ENCODE peak calls at places on chromosomes 4 and X, in seven cellular contexts. One of them, this sample, is unnamed.

GRCh38 chrX:81354954-81355353 is 153.1 kb downstream of the SH3BGRL start:
- DNase-seq in OCI-LY7: no peak
- DNase-seq in ascending aorta: no peak
- DNase-seq in AG09309: no peak
- DNase-seq in tibial artery: no peak
- DNase-seq in BJ: no peak
- DNase-seq in A549: no peak
- DNase-seq in this sample: no peak

GRCh38 chr4:3122081-3122563 is 47.6 kb downstream of the HTT start:
- DNase-seq in BJ: no peak
- DNase-seq in tibial artery: no peak
- DNase-seq in OCI-LY7: no peak
- DNase-seq in A549: no peak
- DNase-seq in AG09309: no peak
- DNase-seq in ascending aorta: no peak
- DNase-seq in this sample: no peak

GRCh38 chr4:155371432-155372043 is 5.2 kb downstream of the MAP9 start:
- DNase-seq in tibial artery: no peak
- DNase-seq in OCI-LY7: peak; percentile 54
- DNase-seq in AG09309: no peak
- DNase-seq in BJ: no peak
- DNase-seq in A549: peak; percentile 21
- DNase-seq in ascending aorta: no peak
- DNase-seq in this sample: no peak

GRCh38 chr4:26859762-26860156 is 882 bp upstream of the STIM2 start:
- DNase-seq in OCI-LY7: peak; percentile 52
- DNase-seq in tibial artery: no peak
- DNase-seq in AG09309: no peak
- DNase-seq in A549: no peak
- DNase-seq in ascending aorta: no peak
- DNase-seq in BJ: no peak
- DNase-seq in this sample: no peak

GRCh38 chr4:99134586-99134985 is 9.5 kb downstream of the ADH4 start:
- DNase-seq in OCI-LY7: no peak
- DNase-seq in tibial artery: no peak
- DNase-seq in A549: no peak
- DNase-seq in BJ: no peak
- DNase-seq in ascending aorta: no peak
- DNase-seq in AG09309: no peak
- DNase-seq in this sample: no peak

GRCh38 chr4:3679851-3680311 is 86.3 kb upstream of the ADRA2C start:
- DNase-seq in ascending aorta: no peak
- DNase-seq in OCI-LY7: peak; percentile 89
- DNase-seq in tibial artery: no peak
- DNase-seq in BJ: no peak
- DNase-seq in A549: no peak
- DNase-seq in AG09309: no peak
- DNase-seq in this sample: no peak

GRCh38 chr4:122796801-122797404 is 29.7 kb upstream of the FGF2 start:
- DNase-seq in A549: no peak
- DNase-seq in tibial artery: no peak
- DNase-seq in AG09309: no peak
- DNase-seq in BJ: no peak
- DNase-seq in OCI-LY7: no peak
- DNase-seq in ascending aorta: no peak
- DNase-seq in this sample: no peak

GRCh38 chrX:53190363-53190960 is 34.5 kb downstream of the KDM5C start:
- DNase-seq in tibial artery: no peak
- DNase-seq in ascending aorta: no peak
- DNase-seq in AG09309: no peak
- DNase-seq in OCI-LY7: peak; percentile 12
- DNase-seq in A549: no peak
- DNase-seq in BJ: no peak
- DNase-seq in this sample: no peak

GRCh38 chr4:125042031-125042430 is 272.7 kb upstream of the FAT4 start:
- DNase-seq in OCI-LY7: no peak
- DNase-seq in tibial artery: no peak
- DNase-seq in BJ: no peak
- DNase-seq in AG09309: no peak
- DNase-seq in ascending aorta: no peak
- DNase-seq in A549: no peak
- DNase-seq in this sample: no peak

GRCh38 chrX:56986138-56986537 is 9.2 kb downstream of the SPIN3 start:
- DNase-seq in OCI-LY7: no peak
- DNase-seq in tibial artery: no peak
- DNase-seq in A549: no peak
- DNase-seq in AG09309: no peak
- DNase-seq in BJ: no peak
- DNase-seq in ascending aorta: no peak
- DNase-seq in this sample: no peak

GRCh38 chr4:72496119-72496518 is 72.9 kb downstream of the ADAMTS3 start:
- DNase-seq in AG09309: peak; percentile 10
- DNase-seq in BJ: no peak
- DNase-seq in A549: no peak
- DNase-seq in ascending aorta: no peak
- DNase-seq in OCI-LY7: no peak
- DNase-seq in tibial artery: no peak
- DNase-seq in this sample: no peak
- TF ChIP-seq CTCF in AG09309: peak; percentile 34
- TF ChIP-seq CTCF in BJ: peak; percentile 23
- TF ChIP-seq CTCF in A549: no peak
- TF ChIP-seq CTCF in ascending aorta: peak; percentile 8
- TF ChIP-seq CTCF in OCI-LY7: no peak
- TF ChIP-seq CTCF in tibial artery: no peak
- TF ChIP-seq CTCF in this sample: peak; percentile 12

GRCh38 chrX:19513383-19513782 is 1.9 kb downstream of the MAP3K15 start:
- DNase-seq in tibial artery: no peak
- DNase-seq in ascending aorta: no peak
- DNase-seq in A549: no peak
- DNase-seq in BJ: no peak
- DNase-seq in OCI-LY7: no peak
- DNase-seq in AG09309: no peak
- DNase-seq in this sample: no peak

GRCh38 chrX:19517965-19518364 is 2.7 kb upstream of the MAP3K15 start:
- DNase-seq in BJ: no peak
- DNase-seq in ascending aorta: no peak
- DNase-seq in A549: no peak
- DNase-seq in tibial artery: no peak
- DNase-seq in OCI-LY7: no peak
- DNase-seq in AG09309: no peak
- DNase-seq in this sample: no peak

GRCh38 chrX:19514791-19515614 is at the start of gene MAP3K15:
- DNase-seq in BJ: no peak
- DNase-seq in ascending aorta: no peak
- DNase-seq in OCI-LY7: no peak
- DNase-seq in AG09309: no peak
- DNase-seq in A549: peak; percentile 70
- DNase-seq in tibial artery: no peak
- DNase-seq in this sample: no peak

GRCh38 chrX:19512961-19513360 is 2.3 kb downstream of the MAP3K15 start:
- DNase-seq in AG09309: no peak
- DNase-seq in OCI-LY7: no peak
- DNase-seq in BJ: no peak
- DNase-seq in ascending aorta: no peak
- DNase-seq in tibial artery: no peak
- DNase-seq in A549: no peak
- DNase-seq in this sample: no peak

GRCh38 chrX:19515615-19516105 is 352 bp upstream of the MAP3K15 start:
- DNase-seq in A549: peak; percentile 10
- DNase-seq in OCI-LY7: no peak
- DNase-seq in tibial artery: no peak
- DNase-seq in BJ: no peak
- DNase-seq in ascending aorta: no peak
- DNase-seq in AG09309: no peak
- DNase-seq in this sample: no peak
- H3K4me3 ChIP-seq in A549: peak overlapping the region; percentile 60
- H3K4me3 ChIP-seq in OCI-LY7: no peak overlapping the region
- H3K4me3 ChIP-seq in tibial artery: peak overlapping the region; percentile 48
- H3K4me3 ChIP-seq in BJ: no peak overlapping the region
- H3K4me3 ChIP-seq in ascending aorta: peak overlapping the region; percentile 67
- H3K4me3 ChIP-seq in AG09309: no peak overlapping the region
- H3K4me3 ChIP-seq in this sample: no peak overlapping the region

GRCh38 chrX:153922932-153923857 is 2.9 kb downstream of the ARHGAP4 start:
- DNase-seq in BJ: no peak
- DNase-seq in OCI-LY7: no peak
- DNase-seq in A549: peak; percentile 52
- DNase-seq in AG09309: no peak
- DNase-seq in ascending aorta: peak; percentile 37
- DNase-seq in tibial artery: peak; percentile 80
- DNase-seq in this sample: no peak
- TF ChIP-seq CTCF in BJ: peak; percentile 73
- TF ChIP-seq CTCF in OCI-LY7: peak; percentile 54
- TF ChIP-seq CTCF in A549: peak; percentile 49
- TF ChIP-seq CTCF in AG09309: peak; percentile 67
- TF ChIP-seq CTCF in ascending aorta: peak; percentile 57
- TF ChIP-seq CTCF in tibial artery: peak; percentile 34
- TF ChIP-seq CTCF in this sample: peak; percentile 43

DNA sequence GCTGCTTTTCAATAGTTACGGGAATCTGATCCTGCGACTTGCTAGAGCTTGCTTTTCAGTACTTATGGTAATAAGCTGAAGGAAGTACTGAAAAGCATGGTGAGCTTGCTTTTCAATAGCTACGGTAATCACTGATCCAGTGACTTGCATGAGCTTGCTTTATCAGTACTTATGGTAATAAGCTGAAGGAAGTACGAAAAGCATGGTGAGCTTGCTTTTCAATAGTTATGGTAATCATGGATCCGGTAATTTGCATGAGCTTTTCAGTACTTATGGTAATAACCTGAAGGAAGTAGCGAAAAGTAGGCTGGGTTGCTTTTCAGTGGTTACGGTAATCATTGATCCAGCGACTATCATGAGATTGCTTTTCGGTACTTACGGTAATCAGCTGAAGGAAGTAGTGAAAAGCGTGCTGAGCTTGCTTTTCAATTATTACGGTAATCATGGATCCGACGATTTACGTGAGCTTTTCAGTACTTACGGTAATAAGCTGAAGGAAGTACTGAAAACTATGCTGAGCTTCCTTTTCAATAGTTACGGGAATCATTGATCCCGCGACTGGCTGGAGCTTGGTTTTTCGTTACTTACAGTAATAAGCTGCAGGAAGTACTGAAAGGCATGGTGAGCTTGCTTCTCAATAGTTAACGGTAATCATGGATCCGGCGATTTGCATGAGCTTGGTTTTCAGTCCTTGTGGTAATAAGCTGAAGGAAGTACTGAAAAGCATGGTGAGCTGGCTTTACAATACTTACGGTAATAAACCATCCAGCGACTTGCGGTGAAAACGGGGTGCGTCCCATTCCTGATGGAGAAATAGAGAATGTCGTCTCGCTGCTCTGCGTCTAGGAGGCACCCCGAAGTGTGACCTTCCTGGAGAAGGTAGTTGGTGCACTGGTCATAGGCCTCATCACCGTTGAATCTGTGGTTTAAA is 6.5 kb downstream of the CRLF2 start:
- DNase-seq in ascending aorta: no peak
- DNase-seq in AG09309: peak; percentile 11
- DNase-seq in BJ: peak; percentile 78
- DNase-seq in A549: peak; percentile 99
- DNase-seq in OCI-LY7: peak; percentile 95
- DNase-seq in tibial artery: no peak
- DNase-seq in this sample: peak; percentile 65
- H3K4me3 ChIP-seq in ascending aorta: peak overlapping the region; percentile 58
- H3K4me3 ChIP-seq in AG09309: no peak overlapping the region
- H3K4me3 ChIP-seq in BJ: no peak overlapping the region
- H3K4me3 ChIP-seq in A549: peak overlapping the region; percentile 39
- H3K4me3 ChIP-seq in OCI-LY7: peak overlapping the region; percentile 72
- H3K4me3 ChIP-seq in tibial artery: peak overlapping the region; percentile 39
- H3K4me3 ChIP-seq in this sample: peak overlapping the region; percentile 38

This sample was measured in HFF-Myc.